ENCODE peak calls at places on chromosomes 11 and 22, in ten cellular contexts. One of them, this sample, is unnamed.

GRCh38 chr11:8011981-8012444 is 24.9 kb downstream of the EIF3F start:
- DNase-seq in cardiac fibroblast: peak
- DNase-seq in LHCN-M2: peak
- DNase-seq in stimulated activated CD4-positive, alpha-beta T cell treated with anti-CD3 and anti-CD28 coated beads, Interleukin-4, amount 100 ng/mL, for 4 hours: no peak
- DNase-seq in stimulated activated naive CD8-positive, alpha-beta T cell treated with anti-CD3 and anti-CD28 coated beads, Interleukin-15, amount 100 ng/mL, for 72 hours: no peak
- DNase-seq in NCI-H1694: no peak
- DNase-seq in uterus: no peak
- DNase-seq in stimulated activated naive CD4-positive, alpha-beta T cell: no peak
- DNase-seq in posterior vena cava: no peak
- DNase-seq in bronchial epithelial cell: peak
- DNase-seq in this sample: no peak

GRCh38 chr22:43401661-43402060 is 10.2 kb upstream of the MPPED1 start:
- DNase-seq in cardiac fibroblast: no peak
- DNase-seq in LHCN-M2: no peak
- DNase-seq in stimulated activated CD4-positive, alpha-beta T cell treated with anti-CD3 and anti-CD28 coated beads, Interleukin-4, amount 100 ng/mL, for 4 hours: no peak
- DNase-seq in stimulated activated naive CD8-positive, alpha-beta T cell treated with anti-CD3 and anti-CD28 coated beads, Interleukin-15, amount 100 ng/mL, for 72 hours: no peak
- DNase-seq in NCI-H1694: no peak
- DNase-seq in uterus: no peak
- DNase-seq in stimulated activated naive CD4-positive, alpha-beta T cell: no peak
- DNase-seq in posterior vena cava: no peak
- DNase-seq in bronchial epithelial cell: no peak
- DNase-seq in this sample: no peak

GRCh38 chr11:130815921-130816320 is 100.4 kb downstream of the SNX19 start:
- DNase-seq in cardiac fibroblast: no peak
- DNase-seq in LHCN-M2: no peak
- DNase-seq in stimulated activated CD4-positive, alpha-beta T cell treated with anti-CD3 and anti-CD28 coated beads, Interleukin-4, amount 100 ng/mL, for 4 hours: no peak
- DNase-seq in stimulated activated naive CD8-positive, alpha-beta T cell treated with anti-CD3 and anti-CD28 coated beads, Interleukin-15, amount 100 ng/mL, for 72 hours: no peak
- DNase-seq in NCI-H1694: no peak
- DNase-seq in uterus: no peak
- DNase-seq in stimulated activated naive CD4-positive, alpha-beta T cell: no peak
- DNase-seq in posterior vena cava: no peak
- DNase-seq in bronchial epithelial cell: no peak
- DNase-seq in this sample: no peak

GRCh38 chr11:1780700-1781592 is 17.2 kb upstream of the CTSD start:
- DNase-seq in cardiac fibroblast: no peak
- DNase-seq in LHCN-M2: no peak
- DNase-seq in stimulated activated CD4-positive, alpha-beta T cell treated with anti-CD3 and anti-CD28 coated beads, Interleukin-4, amount 100 ng/mL, for 4 hours: no peak
- DNase-seq in stimulated activated naive CD8-positive, alpha-beta T cell treated with anti-CD3 and anti-CD28 coated beads, Interleukin-15, amount 100 ng/mL, for 72 hours: no peak
- DNase-seq in NCI-H1694: no peak
- DNase-seq in uterus: no peak
- DNase-seq in stimulated activated naive CD4-positive, alpha-beta T cell: no peak
- DNase-seq in posterior vena cava: peak
- DNase-seq in bronchial epithelial cell: no peak
- DNase-seq in this sample: no peak

GRCh38 chr22:43343262-43343988 is at the start of gene SCUBE1:
- DNase-seq in cardiac fibroblast: peak
- DNase-seq in LHCN-M2: no peak
- DNase-seq in stimulated activated CD4-positive, alpha-beta T cell treated with anti-CD3 and anti-CD28 coated beads, Interleukin-4, amount 100 ng/mL, for 4 hours: peak
- DNase-seq in stimulated activated naive CD8-positive, alpha-beta T cell treated with anti-CD3 and anti-CD28 coated beads, Interleukin-15, amount 100 ng/mL, for 72 hours: peak
- DNase-seq in NCI-H1694: peak
- DNase-seq in uterus: peak
- DNase-seq in stimulated activated naive CD4-positive, alpha-beta T cell: no peak
- DNase-seq in posterior vena cava: peak
- DNase-seq in bronchial epithelial cell: peak
- DNase-seq in this sample: peak

GRCh38 chr11:32366671-32367070 is 68.7 kb downstream of the WT1 start:
- DNase-seq in cardiac fibroblast: peak
- DNase-seq in LHCN-M2: peak
- DNase-seq in stimulated activated CD4-positive, alpha-beta T cell treated with anti-CD3 and anti-CD28 coated beads, Interleukin-4, amount 100 ng/mL, for 4 hours: no peak
- DNase-seq in stimulated activated naive CD8-positive, alpha-beta T cell treated with anti-CD3 and anti-CD28 coated beads, Interleukin-15, amount 100 ng/mL, for 72 hours: no peak
- DNase-seq in NCI-H1694: no peak
- DNase-seq in uterus: no peak
- DNase-seq in stimulated activated naive CD4-positive, alpha-beta T cell: no peak
- DNase-seq in posterior vena cava: no peak
- DNase-seq in bronchial epithelial cell: no peak
- DNase-seq in this sample: no peak

GRCh38 chr11:108496643-108497256 is 1.4 kb downstream of the POGLUT3 start:
- DNase-seq in cardiac fibroblast: peak
- DNase-seq in LHCN-M2: no peak
- DNase-seq in stimulated activated CD4-positive, alpha-beta T cell treated with anti-CD3 and anti-CD28 coated beads, Interleukin-4, amount 100 ng/mL, for 4 hours: no peak
- DNase-seq in stimulated activated naive CD8-positive, alpha-beta T cell treated with anti-CD3 and anti-CD28 coated beads, Interleukin-15, amount 100 ng/mL, for 72 hours: no peak
- DNase-seq in NCI-H1694: no peak
- DNase-seq in uterus: no peak
- DNase-seq in stimulated activated naive CD4-positive, alpha-beta T cell: peak
- DNase-seq in posterior vena cava: no peak
- DNase-seq in bronchial epithelial cell: no peak
- DNase-seq in this sample: no peak

GRCh38 chr11:37952035-37952434 is 1354.0 kb upstream of the RAG2 start:
- DNase-seq in cardiac fibroblast: no peak
- DNase-seq in LHCN-M2: peak
- DNase-seq in stimulated activated CD4-positive, alpha-beta T cell treated with anti-CD3 and anti-CD28 coated beads, Interleukin-4, amount 100 ng/mL, for 4 hours: no peak
- DNase-seq in stimulated activated naive CD8-positive, alpha-beta T cell treated with anti-CD3 and anti-CD28 coated beads, Interleukin-15, amount 100 ng/mL, for 72 hours: no peak
- DNase-seq in NCI-H1694: no peak
- DNase-seq in uterus: no peak
- DNase-seq in stimulated activated naive CD4-positive, alpha-beta T cell: no peak
- DNase-seq in posterior vena cava: no peak
- DNase-seq in bronchial epithelial cell: no peak
- DNase-seq in this sample: no peak

GRCh38 chr11:6405039-6405667 is 13.7 kb downstream of the APBB1 start:
- DNase-seq in cardiac fibroblast: no peak
- DNase-seq in LHCN-M2: no peak
- DNase-seq in stimulated activated CD4-positive, alpha-beta T cell treated with anti-CD3 and anti-CD28 coated beads, Interleukin-4, amount 100 ng/mL, for 4 hours: no peak
- DNase-seq in stimulated activated naive CD8-positive, alpha-beta T cell treated with anti-CD3 and anti-CD28 coated beads, Interleukin-15, amount 100 ng/mL, for 72 hours: no peak
- DNase-seq in NCI-H1694: no peak
- DNase-seq in uterus: peak
- DNase-seq in stimulated activated naive CD4-positive, alpha-beta T cell: no peak
- DNase-seq in posterior vena cava: peak
- DNase-seq in bronchial epithelial cell: no peak
- DNase-seq in this sample: no peak

GRCh38 chr11:12675951-12676711 is 1.9 kb downstream of the TEAD1 start:
- DNase-seq in cardiac fibroblast: peak
- DNase-seq in LHCN-M2: peak
- DNase-seq in stimulated activated CD4-positive, alpha-beta T cell treated with anti-CD3 and anti-CD28 coated beads, Interleukin-4, amount 100 ng/mL, for 4 hours: no peak
- DNase-seq in stimulated activated naive CD8-positive, alpha-beta T cell treated with anti-CD3 and anti-CD28 coated beads, Interleukin-15, amount 100 ng/mL, for 72 hours: no peak
- DNase-seq in NCI-H1694: no peak
- DNase-seq in uterus: no peak
- DNase-seq in stimulated activated naive CD4-positive, alpha-beta T cell: peak
- DNase-seq in posterior vena cava: no peak
- DNase-seq in bronchial epithelial cell: peak
- DNase-seq in this sample: no peak

GRCh38 chr11:8698917-8699441 is 16.4 kb downstream of the RPL27A start:
- DNase-seq in cardiac fibroblast: no peak
- DNase-seq in LHCN-M2: no peak
- DNase-seq in stimulated activated CD4-positive, alpha-beta T cell treated with anti-CD3 and anti-CD28 coated beads, Interleukin-4, amount 100 ng/mL, for 4 hours: no peak
- DNase-seq in stimulated activated naive CD8-positive, alpha-beta T cell treated with anti-CD3 and anti-CD28 coated beads, Interleukin-15, amount 100 ng/mL, for 72 hours: no peak
- DNase-seq in NCI-H1694: no peak
- DNase-seq in uterus: peak
- DNase-seq in stimulated activated naive CD4-positive, alpha-beta T cell: no peak
- DNase-seq in posterior vena cava: peak
- DNase-seq in bronchial epithelial cell: no peak
- DNase-seq in this sample: no peak

GRCh38 chr11:120067361-120068113 is 70.4 kb downstream of the TRIM29 start:
- DNase-seq in cardiac fibroblast: no peak
- DNase-seq in LHCN-M2: no peak
- DNase-seq in stimulated activated CD4-positive, alpha-beta T cell treated with anti-CD3 and anti-CD28 coated beads, Interleukin-4, amount 100 ng/mL, for 4 hours: no peak
- DNase-seq in stimulated activated naive CD8-positive, alpha-beta T cell treated with anti-CD3 and anti-CD28 coated beads, Interleukin-15, amount 100 ng/mL, for 72 hours: no peak
- DNase-seq in NCI-H1694: no peak
- DNase-seq in uterus: no peak
- DNase-seq in stimulated activated naive CD4-positive, alpha-beta T cell: no peak
- DNase-seq in posterior vena cava: no peak
- DNase-seq in bronchial epithelial cell: no peak
- DNase-seq in this sample: no peak

GRCh38 chr11:92707173-92707619 is 262.3 kb upstream of the MTNR1B start:
- DNase-seq in cardiac fibroblast: no peak
- DNase-seq in LHCN-M2: no peak
- DNase-seq in stimulated activated CD4-positive, alpha-beta T cell treated with anti-CD3 and anti-CD28 coated beads, Interleukin-4, amount 100 ng/mL, for 4 hours: no peak
- DNase-seq in stimulated activated naive CD8-positive, alpha-beta T cell treated with anti-CD3 and anti-CD28 coated beads, Interleukin-15, amount 100 ng/mL, for 72 hours: no peak
- DNase-seq in NCI-H1694: peak
- DNase-seq in uterus: no peak
- DNase-seq in stimulated activated naive CD4-positive, alpha-beta T cell: no peak
- DNase-seq in posterior vena cava: no peak
- DNase-seq in bronchial epithelial cell: peak
- DNase-seq in this sample: no peak

GRCh38 chr22:35333220-35333619 is 33.5 kb downstream of the TOM1 start:
- DNase-seq in cardiac fibroblast: no peak
- DNase-seq in LHCN-M2: no peak
- DNase-seq in stimulated activated CD4-positive, alpha-beta T cell treated with anti-CD3 and anti-CD28 coated beads, Interleukin-4, amount 100 ng/mL, for 4 hours: no peak
- DNase-seq in stimulated activated naive CD8-positive, alpha-beta T cell treated with anti-CD3 and anti-CD28 coated beads, Interleukin-15, amount 100 ng/mL, for 72 hours: no peak
- DNase-seq in NCI-H1694: no peak
- DNase-seq in uterus: no peak
- DNase-seq in stimulated activated naive CD4-positive, alpha-beta T cell: no peak
- DNase-seq in posterior vena cava: no peak
- DNase-seq in bronchial epithelial cell: no peak
- DNase-seq in this sample: no peak

GRCh38 chr11:31645747-31646146 is 136.2 kb downstream of the ELP4 start:
- DNase-seq in cardiac fibroblast: peak
- DNase-seq in LHCN-M2: peak
- DNase-seq in stimulated activated CD4-positive, alpha-beta T cell treated with anti-CD3 and anti-CD28 coated beads, Interleukin-4, amount 100 ng/mL, for 4 hours: no peak
- DNase-seq in stimulated activated naive CD8-positive, alpha-beta T cell treated with anti-CD3 and anti-CD28 coated beads, Interleukin-15, amount 100 ng/mL, for 72 hours: no peak
- DNase-seq in NCI-H1694: no peak
- DNase-seq in uterus: no peak
- DNase-seq in stimulated activated naive CD4-positive, alpha-beta T cell: no peak
- DNase-seq in posterior vena cava: no peak
- DNase-seq in bronchial epithelial cell: peak
- DNase-seq in this sample: no peak

This sample was measured in activated T-helper 1 cell treated with anti-CD3 and anti-CD28 coated beads, Interleukin-12 subunit alpha, Interleukin-12 subunit beta, Interleukin-2, Interleukin-4 antibody, amounts not matched to agents 30 ng/mL and 10 ng/mL and 1 ng/mL, durations not matched to agents 14 hours and 24 hours and 36 hours.